ENCODE peak calls at places on chromosome 1, in eight cellular contexts. H, J, Y, Q, E, X, V and M are unnamed samples.

GRCh38 chr1:32753532-32754281 is 51.1 kb upstream of the SYNC start:
- DNase-seq in H (peak; percentile 87), J (peak; percentile 47), Y (peak; percentile 58), Q (peak; percentile 96), E (no peak), X (peak; percentile 77), V (peak; percentile 85), M (no peak)

GRCh38 chr1:70333245-70333644 is 21.3 kb downstream of the ANKRD13C start:
- DNase-seq in H (no peak), J (no peak), Y (no peak), Q (no peak), E (no peak), X (no peak), V (no peak), M (no peak)

GRCh38 chr1:24727490-24728214 is 17.6 kb upstream of the CLIC4 start:
- DNase-seq in H (no peak), J (peak; percentile 89), Y (peak; percentile 64), Q (no peak), E (peak; percentile 95), X (no peak), V (no peak), M (no peak)

GRCh38 chr1:232383455-232384074 is 246.4 kb downstream of the SIPA1L2 start:
- DNase-seq in H (no peak), J (no peak), Y (no peak), Q (no peak), E (peak; percentile 5), X (no peak), V (no peak), M (no peak)

GRCh38 chr1:63691672-63692425 is 82.0 kb upstream of the ROR1 start:
- DNase-seq in H (peak; percentile 84), J (peak; percentile 98), Y (peak; percentile 72), Q (peak; percentile 92), E (peak; percentile 99), X (peak; percentile 86), V (no peak), M (peak; percentile 88)

GRCh38 chr1:28296401-28297220 is 32.2 kb upstream of the MED18 start:
- DNase-seq in H (peak; percentile 21), J (peak; percentile 82), Y (no peak), Q (peak; percentile 91), E (peak; percentile 29), X (no peak), V (peak; percentile 76), M (no peak)

GRCh38 chr1:212228591-212229119 is 56.6 kb upstream of the PPP2R5A start:
- DNase-seq in H (no peak), J (no peak), Y (peak; percentile 71), Q (no peak), E (no peak), X (no peak), V (no peak), M (no peak)

GRCh38 chr1:117060441-117061317 is 553 bp downstream of the TTF2 start:
- DNase-seq in H (peak; percentile 77), J (peak; percentile 55), Y (peak; percentile 35), Q (peak; percentile 51), E (peak; percentile 42), X (peak; percentile 62), V (no peak), M (no peak)

GRCh38 chr1:234848972-234849641 is 239.1 kb upstream of the IRF2BP2 start:
- DNase-seq in H (peak; percentile 49), J (peak; percentile 32), Y (no peak), Q (no peak), E (peak; percentile 20), X (no peak), V (no peak), M (peak; percentile 97)

GRCh38 chr1:56897150-56898004 is 42.8 kb downstream of the C8A start:
- DNase-seq in H (peak; percentile 7), J (peak; percentile 81), Y (no peak), Q (no peak), E (peak; percentile 2), X (no peak), V (no peak), M (no peak)

GRCh38 chr1:198175418-198176170 is 18.8 kb downstream of the NEK7 start:
- DNase-seq in H (peak; percentile 32), J (peak; percentile 62), Y (no peak), Q (no peak), E (peak; percentile 63), X (no peak), V (no peak), M (no peak)

GRCh38 chr1:152034324-152034653 is 2.5 kb downstream of the S100A11 start:
- DNase-seq in H (no peak), J (no peak), Y (peak; percentile 38), Q (no peak), E (no peak), X (no peak), V (no peak), M (no peak)

GRCh38 chr1:152036316-152037216 is at the start of gene S100A11:
- DNase-seq in H (peak; percentile 93), J (peak; percentile 85), Y (peak; percentile 93), Q (peak; percentile 75), E (peak; percentile 82), X (peak; percentile 75), V (peak; percentile 92), M (peak; percentile 64)

GRCh38 chr1:152035406-152036315 is 1.1 kb downstream of the S100A11 start:
- DNase-seq in H (no peak), J (peak; percentile 39), Y (no peak), Q (peak; percentile 37), E (peak; percentile 40), X (no peak), V (no peak), M (no peak)

GRCh38 chr1:152037920-152038658 is 1.3 kb upstream of the S100A11 start:
- DNase-seq in H (no peak), J (peak; percentile 29), Y (no peak), Q (no peak), E (no peak), X (no peak), V (no peak), M (no peak)

GRCh38 chr1:152034654-152035405 is 2.0 kb downstream of the S100A11 start:
- DNase-seq in H (peak; percentile 78), J (peak; percentile 68), Y (peak; percentile 70), Q (peak; percentile 90), E (peak; percentile 62), X (peak; percentile 90), V (no peak), M (no peak)
- H3K4me3 ChIP-seq in H (peak overlapping the region; percentile 93), J (peak overlapping the region; percentile 97), Y (peak overlapping the region; percentile 18), Q (peak overlapping the region; percentile 78), E (peak overlapping the region; percentile 95), X (peak overlapping the region; percentile 89), V (peak overlapping the region; percentile 88), M (peak overlapping the region; percentile 90)

GRCh38 chr1:240831922-240832321 is 220.0 kb upstream of the GREM2 start:
- DNase-seq in H (no peak), J (no peak), Y (no peak), Q (no peak), E (no peak), X (no peak), V (no peak), M (no peak)
- TF ChIP-seq CTCF in H (no peak), J (no peak), Y (no peak), Q (no peak), E (no peak), X (peak; percentile 22), V (no peak), M (no peak)

GRCh38 chr1:2414297-2414958 is 2.1 kb upstream of the PEX10 start:
- DNase-seq in H (peak; percentile 65), J (peak; percentile 55), Y (peak; percentile 79), Q (peak; percentile 88), E (peak; percentile 53), X (peak; percentile 44), V (peak; percentile 78), M (peak; percentile 16)

GRCh38 chr1:2415801-2416208 is 3.4 kb upstream of the PEX10 start:
- DNase-seq in H (peak; percentile 57), J (no peak), Y (no peak), Q (no peak), E (no peak), X (no peak), V (no peak), M (no peak)

GRCh38 chr1:2413495-2414296 is 1.3 kb upstream of the PEX10 start:
- DNase-seq in H (no peak), J (no peak), Y (no peak), Q (peak; percentile 38), E (no peak), X (no peak), V (no peak), M (no peak)

GRCh38 chr1:2416403-2416802 is 4.0 kb upstream of the PEX10 start:
- DNase-seq in H (peak; percentile 65), J (no peak), Y (no peak), Q (no peak), E (no peak), X (peak; percentile 47), V (peak; percentile 79), M (no peak)

DNA sequence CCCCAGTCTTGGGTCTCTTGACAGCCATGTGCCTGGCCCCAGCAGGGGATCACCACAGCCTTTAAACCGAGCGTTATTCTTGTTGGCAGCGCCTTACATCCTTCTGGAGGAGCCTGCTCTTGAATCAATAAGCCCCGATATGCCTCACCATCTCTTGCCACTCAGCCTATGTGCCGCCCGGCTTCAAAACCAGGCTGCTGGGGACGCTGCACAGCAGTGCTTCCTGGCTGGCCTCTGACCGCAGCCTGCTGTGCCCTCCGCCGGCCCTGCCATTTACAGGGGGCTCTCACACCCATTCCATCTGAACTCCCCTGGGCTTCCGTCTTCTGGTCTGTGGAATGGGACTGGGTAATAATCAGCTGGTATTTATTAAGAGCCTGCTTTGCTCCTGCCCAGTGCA is 3.0 kb upstream of the PEX10 start:
- DNase-seq in H (no peak), J (no peak), Y (no peak), Q (no peak), E (no peak), X (no peak), V (no peak), M (no peak)
- H3K4me3 ChIP-seq in H (no peak overlapping the region), J (no peak overlapping the region), Y (no peak overlapping the region), Q (no peak overlapping the region), E (no peak overlapping the region), X (no peak overlapping the region), V (no peak overlapping the region), M (no peak overlapping the region)

GRCh38 chr1:115718011-115718754 is 50.3 kb downstream of the CASQ2 start:
- DNase-seq in H (no peak), J (no peak), Y (no peak), Q (no peak), E (no peak), X (no peak), V (no peak), M (no peak)

GRCh38 chr1:115714572-115715141 is 53.9 kb downstream of the CASQ2 start:
- DNase-seq in H (peak; percentile 98), J (no peak), Y (peak; percentile 43), Q (peak; percentile 45), E (no peak), X (peak; percentile 100), V (peak; percentile 82), M (no peak)

GRCh38 chr1:115713906-115714305 is 54.6 kb downstream of the CASQ2 start:
- DNase-seq in H (peak; percentile 71), J (no peak), Y (no peak), Q (no peak), E (no peak), X (peak; percentile 75), V (no peak), M (no peak)

GRCh38 chr1:115712911-115713609 is 55.5 kb downstream of the CASQ2 start:
- DNase-seq in H (peak; percentile 19), J (no peak), Y (no peak), Q (peak; percentile 37), E (no peak), X (peak; percentile 70), V (peak; percentile 63), M (no peak)

DNA sequence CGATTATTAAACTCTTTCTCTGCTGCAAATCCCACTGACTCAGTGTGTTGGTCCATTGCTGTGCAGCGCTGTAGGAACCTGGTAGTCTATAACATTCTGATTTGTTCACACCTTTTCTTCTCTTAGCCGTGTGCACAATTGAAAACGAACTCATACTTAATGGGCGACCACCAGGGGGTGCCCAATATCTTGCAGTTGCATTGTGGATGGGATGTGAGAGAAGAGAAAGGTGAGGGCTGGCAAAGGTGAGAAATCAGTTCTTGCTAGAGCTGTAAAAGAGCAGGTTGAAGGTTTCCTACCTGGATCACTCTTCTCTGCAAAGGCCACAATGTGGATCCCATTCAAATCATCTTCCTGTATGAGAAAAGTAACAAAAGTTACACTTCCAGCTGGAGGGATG is 51.0 kb downstream of the CASQ2 start:
- DNase-seq in H (peak; percentile 57), J (peak; percentile 49), Y (peak; percentile 38), Q (peak; percentile 79), E (peak; percentile 58), X (no peak), V (no peak), M (no peak)
- TF ChIP-seq CTCF in H (peak; percentile 33), J (peak; percentile 55), Y (peak; percentile 55), Q (peak; percentile 82), E (peak; percentile 39), X (peak; percentile 66), V (no peak), M (peak; percentile 40)